ENCODE peak calls at places on chromosomes 12 and 14, in seven cellular contexts. L is astrocyte, E is mucosa of descending colon, C is pancreas, F is endothelial cell, R is suprapubic skin, G is tibial artery. M is an unnamed sample.
A peak's percentile ranks its signal among the peaks of the same experiment; 100 is the strongest.

GRCh38 chr12:106527356-106527755 is 55.4 kb upstream of the RFX4 start:
- DNase-seq in C (no peak), R (no peak), G (no peak), F (no peak), L (peak; percentile 12), E (no peak), M (no peak)

GRCh38 chr12:104272938-104273337 is 30.6 kb upstream of the EID3 start:
- DNase-seq in L (no peak), E (no peak), G (no peak), R (no peak), C (no peak), F (no peak), M (peak; percentile 50)

GRCh38 chr12:92365333-92365732 is 219.7 kb upstream of the BTG1 start:
- DNase-seq in L (no peak), G (no peak), F (no peak), E (no peak), R (no peak), C (no peak), M (no peak)

GRCh38 chr12:105921872-105922669 is 216.7 kb downstream of the NUAK1 start:
- DNase-seq in C (no peak), G (no peak), E (no peak), L (no peak), F (no peak), R (no peak), M (no peak)

GRCh38 chr12:56315256-56315625 is 547 bp downstream of the CNPY2 start:
- DNase-seq in R (no peak), F (peak; percentile 11), C (no peak), E (peak; percentile 26), G (no peak), L (peak; percentile 4), M (no peak)

GRCh38 chr12:1920971-1921370 is 2.5 kb upstream of the CACNA2D4 start:
- DNase-seq in G (no peak), R (peak; percentile 62), L (no peak), E (no peak), F (peak; percentile 50), C (no peak), M (peak; percentile 31)

GRCh38 chr14:73712540-73713141 is 1.5 kb downstream of the PNMA1 start:
- DNase-seq in C (no peak), L (no peak), R (no peak), E (no peak), F (no peak), G (no peak), M (no peak)

GRCh38 chr14:63045234-63045611 is at the start of gene KCNH5:
- DNase-seq in G (no peak), R (no peak), E (no peak), L (peak; percentile 39), C (peak; percentile 69), F (peak; percentile 74), M (no peak)

GRCh38 chr14:105168979-105169507 is 467 bp upstream of the JAG2 start:
- DNase-seq in F (peak; percentile 88), G (no peak), L (no peak), E (no peak), C (no peak), R (no peak), M (no peak)

GRCh38 chr12:98814254-98814653 is 169.2 kb downstream of the APAF1 start:
- DNase-seq in R (no peak), C (no peak), G (no peak), E (no peak), F (no peak), L (peak; percentile 70), M (no peak)

GRCh38 chr12:105256921-105257320 is 20.9 kb upstream of the APPL2 start:
- DNase-seq in G (no peak), E (no peak), F (no peak), R (no peak), L (peak; percentile 88), C (no peak), M (no peak)

GRCh38 chr12:49703647-49704137 is 3.5 kb downstream of the FMNL3 start:
- DNase-seq in R (no peak), F (no peak), L (peak; percentile 81), E (peak; percentile 12), C (no peak), G (no peak), M (no peak)

GRCh38 chr12:113440947-113441782 is 19.0 kb downstream of the SDSL start:
- DNase-seq in L (no peak), R (no peak), C (no peak), G (no peak), F (no peak), E (no peak), M (no peak)

GRCh38 chr12:108335349-108336119 is 3.6 kb downstream of the CMKLR1 start:
- DNase-seq in C (no peak), R (peak; percentile 3), E (no peak), G (no peak), F (no peak), L (no peak), M (no peak)

GRCh38 chr12:42469355-42470006 is 120.1 kb downstream of the PRICKLE1 start:
- DNase-seq in G (no peak), F (no peak), E (no peak), L (no peak), C (no peak), R (no peak), M (no peak)

GRCh38 chr12:12951504-12951903 is 466 bp downstream of the GPRC5D start:
- DNase-seq in L (no peak), C (no peak), F (no peak), G (no peak), E (no peak), R (no peak), M (no peak)

GRCh38 chr14:58747181-58747580 is 109.4 kb downstream of the DACT1 start:
- DNase-seq in E (no peak), F (no peak), C (no peak), G (peak; percentile 83), L (peak; percentile 96), R (peak; percentile 84), M (no peak)

GRCh38 chr12:109551108-109551507 is 22.2 kb downstream of the MMAB start:
- DNase-seq in E (no peak), L (no peak), F (no peak), R (no peak), C (no peak), G (no peak), M (no peak)

GRCh38 chr14:31421200-31421599 is 850 bp upstream of the HEATR5A start:
- DNase-seq in F (no peak), C (no peak), E (no peak), G (no peak), L (no peak), R (no peak), M (no peak)

GRCh38 chr14:31419179-31420012 is 954 bp downstream of the HEATR5A start:
- DNase-seq in L (peak; percentile 29), G (no peak), E (no peak), R (no peak), F (no peak), C (no peak), M (no peak)

GRCh38 chr14:31420013-31420318 is 384 bp downstream of the HEATR5A start:
- DNase-seq in L (no peak), E (peak; percentile 76), G (peak; percentile 33), R (peak; percentile 73), C (peak; percentile 89), F (peak; percentile 75), M (peak; percentile 84)

GRCh38 chr14:31418440-31418839 is 1.9 kb downstream of the HEATR5A start:
- DNase-seq in L (no peak), F (no peak), G (no peak), C (no peak), R (no peak), E (no peak), M (no peak)

DNA sequence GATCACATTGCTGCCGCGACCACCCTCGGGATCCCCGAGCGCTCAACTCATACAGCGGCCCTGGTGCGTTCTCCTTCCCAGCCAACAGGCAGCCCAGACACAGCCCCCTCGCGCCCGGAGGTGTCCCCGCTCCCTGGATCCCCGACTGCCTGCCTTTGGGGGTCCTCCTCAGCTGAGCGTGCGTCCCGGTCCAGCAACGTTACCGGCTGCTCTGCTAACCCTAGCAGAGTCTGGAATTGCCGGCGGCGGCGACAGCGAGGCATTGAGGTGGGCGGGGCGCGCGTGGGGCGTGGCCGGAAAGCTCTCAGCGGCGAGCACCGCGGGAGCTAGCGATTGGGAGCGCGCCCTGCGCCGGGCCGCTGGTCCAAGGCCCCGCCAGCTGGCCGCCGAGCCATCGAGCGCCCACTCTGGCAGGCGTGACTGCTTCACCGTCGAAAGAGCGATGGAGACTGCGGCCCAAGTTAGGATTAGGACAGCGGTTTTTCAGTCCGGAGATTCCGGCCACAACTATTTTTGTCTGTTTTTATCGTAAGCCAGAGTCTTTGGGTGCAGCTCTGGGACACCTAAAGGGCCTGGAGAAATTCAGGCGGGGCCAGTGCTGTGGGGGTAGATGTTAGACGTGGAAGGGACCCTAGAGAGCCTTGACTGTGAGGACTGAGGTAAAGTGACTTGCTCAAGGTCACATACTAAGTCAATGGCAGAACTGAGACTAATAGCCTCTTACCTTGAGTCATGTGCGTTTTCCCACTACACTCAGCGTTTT is at the start of gene HEATR5A:
- DNase-seq in C (peak; percentile 99), F (peak; percentile 96), G (peak; percentile 94), L (peak; percentile 92), R (peak; percentile 95), E (peak; percentile 97), M (peak; percentile 96)
- TF ChIP-seq CTCF in C (no peak), F (no peak), G (peak; percentile 28), L (no peak), R (peak; percentile 21), E (peak; percentile 26), M (peak; percentile 14)

DNA sequence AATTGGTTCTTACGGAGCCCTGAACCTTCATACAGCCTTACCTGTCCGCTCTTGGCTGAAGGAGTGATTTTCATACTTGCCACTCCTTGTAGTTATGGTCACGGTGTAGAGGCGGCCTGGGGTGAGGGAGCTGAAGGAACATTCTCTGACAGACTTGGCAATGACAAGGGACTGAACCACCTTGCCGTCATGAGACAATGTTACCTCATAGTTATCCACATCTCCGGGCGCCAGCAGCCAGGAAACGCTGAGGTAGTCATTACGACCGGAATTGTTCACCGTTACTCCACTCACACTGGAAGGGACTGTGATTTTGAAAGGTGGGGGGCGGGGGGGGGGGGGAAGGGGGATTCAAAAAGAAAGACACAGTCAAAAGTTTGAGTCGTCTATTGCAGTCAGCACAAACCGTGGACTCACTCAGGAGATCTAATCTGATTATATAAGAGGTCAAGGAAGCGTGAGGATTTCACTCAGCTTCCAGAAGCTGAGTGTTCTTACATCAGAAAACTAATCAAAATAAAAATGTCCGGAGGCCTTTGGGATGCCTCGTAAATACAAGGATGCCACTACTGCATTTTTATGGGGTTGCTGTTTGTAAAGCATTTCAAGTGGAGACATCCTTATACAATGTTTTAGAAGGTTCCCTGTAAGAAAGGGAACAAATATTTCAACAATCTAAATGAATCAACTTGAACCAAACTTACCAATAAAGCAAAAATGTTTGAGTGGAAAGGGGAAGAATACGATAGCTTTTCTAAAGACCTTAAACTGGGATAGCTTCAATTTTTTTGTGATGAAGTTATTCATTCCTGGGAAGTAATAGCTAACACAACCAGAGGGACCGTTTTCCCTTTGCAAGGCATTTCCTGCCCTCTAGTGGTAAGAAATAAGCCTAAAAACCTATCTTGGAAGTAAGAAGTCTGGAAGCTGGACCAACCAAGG is 60.6 kb downstream of the PTPRB start:
- DNase-seq in R (no peak), F (no peak), L (peak; percentile 73), C (no peak), G (no peak), E (peak; percentile 21), M (no peak)
- TF ChIP-seq CTCF in R (peak; percentile 62), F (peak; percentile 71), L (peak; percentile 89), C (peak; percentile 36), G (peak; percentile 85), E (peak; percentile 44), M (no peak)

GRCh38 chr12:81461163-81461562 is 298.0 kb downstream of the PPFIA2 start:
- DNase-seq in F (no peak), L (no peak), C (no peak), G (no peak), E (no peak), R (no peak), M (no peak)
- TF ChIP-seq CTCF in F (peak; percentile 55), L (peak; percentile 3), C (no peak), G (no peak), E (no peak), R (no peak), M (no peak)

GRCh38 chr12:63844391-63845341 is at the start of gene SRGAP1:
- DNase-seq in L (peak; percentile 66), R (peak; percentile 83), C (peak; percentile 79), F (no peak), E (peak; percentile 67), G (peak; percentile 76), M (peak; percentile 52)
- TF ChIP-seq CTCF in L (no peak), R (no peak), C (no peak), F (no peak), E (no peak), G (no peak), M (no peak)

M was measured in stomach.